ENCODE peak calls at places on chromosomes 2 and 18, in nine cellular contexts. One of them, this sample, is unnamed.

GRCh38 chr2:215847056-215847455 is 166.3 kb downstream of the MREG start:
- DNase-seq in GM23338: no peak
- DNase-seq in HCT116: no peak
- DNase-seq in breast epithelium: no peak
- DNase-seq in Calu3: no peak
- DNase-seq in RWPE1: no peak
- DNase-seq in left lung: no peak
- DNase-seq in astrocyte of the spinal cord: no peak
- DNase-seq in brain microvascular endothelial cell: no peak
- DNase-seq in this sample: no peak

GRCh38 chr2:49298230-49298629 is 143.9 kb upstream of the FSHR start:
- DNase-seq in GM23338: no peak
- DNase-seq in HCT116: no peak
- DNase-seq in breast epithelium: no peak
- DNase-seq in Calu3: no peak
- DNase-seq in RWPE1: no peak
- DNase-seq in left lung: no peak
- DNase-seq in astrocyte of the spinal cord: no peak
- DNase-seq in brain microvascular endothelial cell: no peak
- DNase-seq in this sample: no peak

GRCh38 chr2:86298411-86299390 is 38.7 kb downstream of the REEP1 start:
- DNase-seq in GM23338: peak
- DNase-seq in HCT116: no peak
- DNase-seq in breast epithelium: no peak
- DNase-seq in Calu3: no peak
- DNase-seq in RWPE1: peak
- DNase-seq in left lung: no peak
- DNase-seq in astrocyte of the spinal cord: no peak
- DNase-seq in brain microvascular endothelial cell: no peak
- DNase-seq in this sample: no peak

GRCh38 chr2:184945824-184946223 is 347.5 kb downstream of the ZNF804A start:
- DNase-seq in GM23338: no peak
- DNase-seq in HCT116: no peak
- DNase-seq in breast epithelium: no peak
- DNase-seq in Calu3: no peak
- DNase-seq in RWPE1: no peak
- DNase-seq in left lung: no peak
- DNase-seq in astrocyte of the spinal cord: no peak
- DNase-seq in brain microvascular endothelial cell: no peak
- DNase-seq in this sample: no peak

GRCh38 chr18:35155403-35156117 is 85.3 kb upstream of the ZNF397 start:
- DNase-seq in GM23338: peak
- DNase-seq in HCT116: no peak
- DNase-seq in breast epithelium: no peak
- DNase-seq in Calu3: no peak
- DNase-seq in RWPE1: no peak
- DNase-seq in left lung: no peak
- DNase-seq in astrocyte of the spinal cord: peak
- DNase-seq in brain microvascular endothelial cell: no peak
- DNase-seq in this sample: no peak

GRCh38 chr2:70248810-70249438 is 496 bp upstream of the TIA1 start:
- DNase-seq in GM23338: peak
- DNase-seq in HCT116: no peak
- DNase-seq in breast epithelium: peak
- DNase-seq in Calu3: peak
- DNase-seq in RWPE1: no peak
- DNase-seq in left lung: no peak
- DNase-seq in astrocyte of the spinal cord: no peak
- DNase-seq in brain microvascular endothelial cell: peak
- DNase-seq in this sample: no peak

GRCh38 chr2:27086722-27087446 is at the start of gene KHK:
- DNase-seq in GM23338: peak
- DNase-seq in HCT116: no peak
- DNase-seq in breast epithelium: peak
- DNase-seq in Calu3: peak
- DNase-seq in RWPE1: peak
- DNase-seq in left lung: peak
- DNase-seq in astrocyte of the spinal cord: peak
- DNase-seq in brain microvascular endothelial cell: no peak
- DNase-seq in this sample: peak

GRCh38 chr2:96374211-96374951 is 38.8 kb downstream of the NCAPH start:
- DNase-seq in GM23338: no peak
- DNase-seq in HCT116: no peak
- DNase-seq in breast epithelium: no peak
- DNase-seq in Calu3: peak
- DNase-seq in RWPE1: peak
- DNase-seq in left lung: no peak
- DNase-seq in astrocyte of the spinal cord: peak
- DNase-seq in brain microvascular endothelial cell: peak
- DNase-seq in this sample: no peak

GRCh38 chr2:241595600-241596140 is 37.1 kb downstream of the BOK start:
- DNase-seq in GM23338: peak
- DNase-seq in HCT116: no peak
- DNase-seq in breast epithelium: no peak
- DNase-seq in Calu3: no peak
- DNase-seq in RWPE1: no peak
- DNase-seq in left lung: no peak
- DNase-seq in astrocyte of the spinal cord: no peak
- DNase-seq in brain microvascular endothelial cell: no peak
- DNase-seq in this sample: no peak

GRCh38 chr2:20638646-20639430 is 12.1 kb downstream of the HS1BP3 start:
- DNase-seq in GM23338: no peak
- DNase-seq in HCT116: no peak
- DNase-seq in breast epithelium: no peak
- DNase-seq in Calu3: no peak
- DNase-seq in RWPE1: no peak
- DNase-seq in left lung: no peak
- DNase-seq in astrocyte of the spinal cord: no peak
- DNase-seq in brain microvascular endothelial cell: no peak
- DNase-seq in this sample: no peak

GRCh38 chr18:76446321-76446720 is 48.7 kb downstream of the ZNF516 start:
- DNase-seq in GM23338: no peak
- DNase-seq in HCT116: no peak
- DNase-seq in breast epithelium: no peak
- DNase-seq in Calu3: no peak
- DNase-seq in RWPE1: no peak
- DNase-seq in left lung: no peak
- DNase-seq in astrocyte of the spinal cord: no peak
- DNase-seq in brain microvascular endothelial cell: no peak
- DNase-seq in this sample: no peak

GRCh38 chr2:127012215-127012614 is 94.7 kb downstream of the BIN1 start:
- DNase-seq in GM23338: no peak
- DNase-seq in HCT116: no peak
- DNase-seq in breast epithelium: no peak
- DNase-seq in Calu3: no peak
- DNase-seq in RWPE1: no peak
- DNase-seq in left lung: no peak
- DNase-seq in astrocyte of the spinal cord: no peak
- DNase-seq in brain microvascular endothelial cell: no peak
- DNase-seq in this sample: no peak

GRCh38 chr2:239269173-239269865 is 131.5 kb downstream of the HDAC4 start:
- DNase-seq in GM23338: no peak
- DNase-seq in HCT116: no peak
- DNase-seq in breast epithelium: peak
- DNase-seq in Calu3: no peak
- DNase-seq in RWPE1: no peak
- DNase-seq in left lung: no peak
- DNase-seq in astrocyte of the spinal cord: no peak
- DNase-seq in brain microvascular endothelial cell: no peak
- DNase-seq in this sample: no peak

GRCh38 chr2:37610638-37611289 is 60.7 kb downstream of the CDC42EP3 start:
- DNase-seq in GM23338: no peak
- DNase-seq in HCT116: no peak
- DNase-seq in breast epithelium: no peak
- DNase-seq in Calu3: no peak
- DNase-seq in RWPE1: no peak
- DNase-seq in left lung: no peak
- DNase-seq in astrocyte of the spinal cord: no peak
- DNase-seq in brain microvascular endothelial cell: no peak
- DNase-seq in this sample: no peak

GRCh38 chr2:118371500-118371899 is 283.2 kb downstream of the INSIG2 start:
- DNase-seq in GM23338: peak
- DNase-seq in HCT116: peak
- DNase-seq in breast epithelium: no peak
- DNase-seq in Calu3: peak
- DNase-seq in RWPE1: peak
- DNase-seq in left lung: no peak
- DNase-seq in astrocyte of the spinal cord: peak
- DNase-seq in brain microvascular endothelial cell: peak
- DNase-seq in this sample: no peak

GRCh38 chr18:28158083-28158581 is 18.8 kb downstream of the CDH2 start:
- DNase-seq in GM23338: no peak
- DNase-seq in HCT116: no peak
- DNase-seq in breast epithelium: no peak
- DNase-seq in Calu3: no peak
- DNase-seq in RWPE1: no peak
- DNase-seq in left lung: no peak
- DNase-seq in astrocyte of the spinal cord: no peak
- DNase-seq in brain microvascular endothelial cell: no peak
- DNase-seq in this sample: no peak

GRCh38 chr2:111049792-111050640 is 70.7 kb upstream of the BCL2L11 start:
- DNase-seq in GM23338: no peak
- DNase-seq in HCT116: no peak
- DNase-seq in breast epithelium: peak
- DNase-seq in Calu3: no peak
- DNase-seq in RWPE1: no peak
- DNase-seq in left lung: no peak
- DNase-seq in astrocyte of the spinal cord: no peak
- DNase-seq in brain microvascular endothelial cell: no peak
- DNase-seq in this sample: peak

GRCh38 chr2:32806857-32807256 is 139.9 kb upstream of the LTBP1 start:
- DNase-seq in GM23338: no peak
- DNase-seq in HCT116: no peak
- DNase-seq in breast epithelium: no peak
- DNase-seq in Calu3: no peak
- DNase-seq in RWPE1: peak
- DNase-seq in left lung: no peak
- DNase-seq in astrocyte of the spinal cord: no peak
- DNase-seq in brain microvascular endothelial cell: no peak
- DNase-seq in this sample: no peak

GRCh38 chr18:3281456-3282400 is 19.8 kb downstream of the MYL12B start:
- DNase-seq in GM23338: peak
- DNase-seq in HCT116: peak
- DNase-seq in breast epithelium: no peak
- DNase-seq in Calu3: no peak
- DNase-seq in RWPE1: peak
- DNase-seq in left lung: no peak
- DNase-seq in astrocyte of the spinal cord: peak
- DNase-seq in brain microvascular endothelial cell: no peak
- DNase-seq in this sample: peak

GRCh38 chr18:70287731-70288130 is 1.1 kb upstream of the SOCS6 start:
- DNase-seq in GM23338: no peak
- DNase-seq in HCT116: no peak
- DNase-seq in breast epithelium: no peak
- DNase-seq in Calu3: no peak
- DNase-seq in RWPE1: no peak
- DNase-seq in left lung: no peak
- DNase-seq in astrocyte of the spinal cord: no peak
- DNase-seq in brain microvascular endothelial cell: no peak
- DNase-seq in this sample: no peak

DNA sequence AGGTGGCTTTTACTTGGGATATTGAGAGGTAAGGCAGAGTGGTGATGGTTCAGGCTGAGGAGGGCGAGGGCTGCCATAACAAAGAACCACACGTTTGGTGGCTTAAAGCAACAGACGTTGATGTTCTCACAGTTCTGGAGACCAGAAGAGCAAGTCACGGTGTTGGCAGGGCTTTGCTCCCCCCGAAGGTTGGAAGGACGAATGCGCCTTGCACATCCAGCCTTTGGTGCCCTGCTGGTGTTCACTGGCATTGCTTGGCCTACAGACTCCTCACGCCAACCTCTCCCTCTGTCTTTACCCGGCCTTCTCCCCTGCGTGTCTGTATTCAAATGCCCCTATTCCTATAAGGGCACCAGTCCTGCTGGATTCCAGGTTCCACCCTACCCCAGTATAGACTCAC is 125.4 kb downstream of the TPO start:
- DNase-seq in GM23338: peak
- DNase-seq in HCT116: peak
- DNase-seq in breast epithelium: no peak
- DNase-seq in Calu3: no peak
- DNase-seq in RWPE1: peak
- DNase-seq in left lung: peak
- DNase-seq in astrocyte of the spinal cord: peak
- DNase-seq in brain microvascular endothelial cell: peak
- DNase-seq in this sample: no peak
- TF ChIP-seq CTCF in GM23338: peak
- TF ChIP-seq CTCF in HCT116: peak
- TF ChIP-seq CTCF in breast epithelium: no peak
- TF ChIP-seq CTCF in Calu3: no peak
- TF ChIP-seq CTCF in RWPE1: no peak
- TF ChIP-seq CTCF in left lung: no peak
- TF ChIP-seq CTCF in astrocyte of the spinal cord: peak
- TF ChIP-seq CTCF in brain microvascular endothelial cell: peak
- TF ChIP-seq CTCF in this sample: no peak

GRCh38 chr18:7224198-7224597 is 6.7 kb upstream of the LRRC30 start:
- DNase-seq in GM23338: peak
- DNase-seq in HCT116: no peak
- DNase-seq in breast epithelium: no peak
- DNase-seq in Calu3: no peak
- DNase-seq in RWPE1: no peak
- DNase-seq in left lung: no peak
- DNase-seq in astrocyte of the spinal cord: no peak
- DNase-seq in brain microvascular endothelial cell: no peak
- DNase-seq in this sample: no peak
- TF ChIP-seq CTCF in GM23338: peak
- TF ChIP-seq CTCF in HCT116: no peak
- TF ChIP-seq CTCF in breast epithelium: no peak
- TF ChIP-seq CTCF in Calu3: no peak
- TF ChIP-seq CTCF in RWPE1: no peak
- TF ChIP-seq CTCF in left lung: no peak
- TF ChIP-seq CTCF in astrocyte of the spinal cord: no peak
- TF ChIP-seq CTCF in brain microvascular endothelial cell: no peak
- TF ChIP-seq CTCF in this sample: no peak

GRCh38 chr2:217790195-217790594 is 212.6 kb downstream of the TNS1 start:
- DNase-seq in GM23338: peak
- DNase-seq in HCT116: no peak
- DNase-seq in breast epithelium: no peak
- DNase-seq in Calu3: no peak
- DNase-seq in RWPE1: no peak
- DNase-seq in left lung: no peak
- DNase-seq in astrocyte of the spinal cord: peak
- DNase-seq in brain microvascular endothelial cell: peak
- DNase-seq in this sample: peak
- TF ChIP-seq CTCF in GM23338: peak
- TF ChIP-seq CTCF in HCT116: no peak
- TF ChIP-seq CTCF in breast epithelium: no peak
- TF ChIP-seq CTCF in Calu3: no peak
- TF ChIP-seq CTCF in RWPE1: no peak
- TF ChIP-seq CTCF in left lung: no peak
- TF ChIP-seq CTCF in astrocyte of the spinal cord: no peak
- TF ChIP-seq CTCF in brain microvascular endothelial cell: peak
- TF ChIP-seq CTCF in this sample: no peak

DNA sequence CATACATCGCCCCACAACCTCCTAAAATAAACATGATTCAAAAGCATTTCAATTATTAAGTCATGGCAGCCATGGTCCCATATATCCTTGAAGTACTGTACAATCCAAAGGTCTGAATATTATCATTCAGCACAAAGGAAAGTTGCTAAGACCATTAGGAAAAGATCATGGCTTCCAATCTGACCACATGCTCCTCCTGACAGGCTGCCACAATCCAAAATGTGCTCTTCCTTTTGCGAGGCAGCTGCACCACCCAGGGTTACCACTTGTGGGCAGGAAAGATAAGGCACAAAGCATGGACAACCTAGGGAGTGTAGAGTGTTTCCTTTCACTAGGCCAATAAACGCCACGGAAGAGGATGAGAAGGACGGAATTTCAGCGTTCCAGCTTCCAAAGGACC is 5.4 kb downstream of the BOLA3 start:
- DNase-seq in GM23338: peak
- DNase-seq in HCT116: no peak
- DNase-seq in breast epithelium: no peak
- DNase-seq in Calu3: no peak
- DNase-seq in RWPE1: no peak
- DNase-seq in left lung: no peak
- DNase-seq in astrocyte of the spinal cord: no peak
- DNase-seq in brain microvascular endothelial cell: no peak
- DNase-seq in this sample: no peak
- TF ChIP-seq CTCF in GM23338: peak
- TF ChIP-seq CTCF in HCT116: peak
- TF ChIP-seq CTCF in breast epithelium: no peak
- TF ChIP-seq CTCF in Calu3: no peak
- TF ChIP-seq CTCF in RWPE1: no peak
- TF ChIP-seq CTCF in left lung: no peak
- TF ChIP-seq CTCF in astrocyte of the spinal cord: no peak
- TF ChIP-seq CTCF in brain microvascular endothelial cell: peak
- TF ChIP-seq CTCF in this sample: no peak

This sample was measured in GM10248.